ENCODE peak calls at places on chromosomes 2 and 18, in ten cellular contexts. O is IMR-90, D is left lung, K is HL-60, R is stomach, V is mammary epithelial cell, W is brain microvascular endothelial cell, F is tibial nerve, A is substantia nigra, S is mesenchymal stem cell. P is an unnamed sample.

GRCh38 chr2:211982162-211982561 is 556.4 kb downstream of the ERBB4 start:
- DNase-seq in K (no peak), A (no peak), R (no peak), F (no peak), W (no peak), V (no peak), O (peak), D (no peak), S (peak), P (no peak)

GRCh38 chr2:240584486-240585031 is 2.0 kb upstream of the CAPN10 start:
- DNase-seq in F (no peak), A (no peak), S (peak), O (no peak), W (peak), R (no peak), V (peak), D (no peak), K (peak), P (no peak)

GRCh38 chr18:77147418-77147852 is 14.9 kb upstream of the MBP start:
- DNase-seq in F (no peak), V (no peak), O (peak), S (peak), W (no peak), R (no peak), A (no peak), D (peak), K (peak), P (no peak)

GRCh38 chr18:9417081-9417841 is 58.1 kb upstream of the RALBP1 start:
- DNase-seq in W (peak), V (peak), S (peak), O (peak), K (no peak), D (no peak), R (peak), A (no peak), F (no peak), P (no peak)

GRCh38 chr2:200482194-200482593 is 27.7 kb downstream of the KCTD18 start:
- DNase-seq in A (no peak), O (no peak), D (no peak), W (no peak), F (no peak), K (no peak), S (no peak), V (no peak), R (no peak), P (no peak)

GRCh38 chr2:71880846-71881610 is 266.6 kb downstream of the CYP26B1 start:
- DNase-seq in D (no peak), O (peak), K (no peak), F (peak), W (peak), A (no peak), S (peak), V (peak), R (no peak), P (no peak)

GRCh38 chr2:241036397-241036963 is 38.1 kb downstream of the SNED1 start:
- DNase-seq in K (no peak), R (peak), F (no peak), A (no peak), S (peak), W (no peak), O (no peak), V (peak), D (peak), P (no peak)

GRCh38 chr2:240431276-240431662 is 4.2 kb upstream of the GPC1 start:
- DNase-seq in A (no peak), O (no peak), D (peak), K (no peak), V (no peak), S (no peak), F (no peak), W (no peak), R (peak), P (no peak)

GRCh38 chr2:42359894-42360483 is 1.0 kb downstream of the COX7A2L start:
- DNase-seq in S (peak), K (peak), D (no peak), A (no peak), F (no peak), R (no peak), O (peak), W (no peak), V (peak), P (no peak)

GRCh38 chr2:217849576-217849975 is 153.2 kb downstream of the TNS1 start:
- DNase-seq in S (no peak), F (no peak), W (no peak), A (no peak), K (no peak), D (no peak), V (no peak), R (no peak), O (no peak), P (no peak)

GRCh38 chr2:55856936-55857335 is 66.6 kb downstream of the EFEMP1 start:
- DNase-seq in S (no peak), W (no peak), A (no peak), R (no peak), D (no peak), O (peak), F (no peak), K (no peak), V (peak), P (peak)

GRCh38 chr2:121034551-121034950 is 250.5 kb downstream of the TFCP2L1 start:
- DNase-seq in S (no peak), R (no peak), O (no peak), W (no peak), D (no peak), V (no peak), A (no peak), F (no peak), K (no peak), P (no peak)

GRCh38 chr2:49914281-49914680 is 760.0 kb upstream of the FSHR start:
- DNase-seq in S (peak), O (no peak), F (no peak), K (no peak), W (no peak), R (no peak), A (no peak), V (peak), D (no peak), P (peak)

GRCh38 chr2:232139171-232139594 is 177.7 kb downstream of the DIS3L2 start:
- DNase-seq in R (no peak), W (no peak), F (no peak), A (no peak), K (no peak), O (no peak), D (no peak), V (no peak), S (no peak), P (no peak)

GRCh38 chr2:97662386-97662894 is 1.4 kb downstream of the ACTR1B start:
- DNase-seq in R (no peak), O (no peak), F (no peak), A (no peak), V (no peak), K (no peak), S (no peak), W (no peak), D (no peak), P (no peak)

GRCh38 chr18:67468038-67468437 is 48.5 kb downstream of the DSEL start:
- DNase-seq in S (no peak), F (no peak), R (no peak), K (no peak), O (no peak), V (no peak), W (no peak), D (no peak), A (no peak), P (no peak)

GRCh38 chr18:46073474-46074331 is 1.6 kb upstream of the PSTPIP2 start:
- DNase-seq in K (no peak), D (no peak), O (peak), S (peak), A (no peak), R (peak), F (peak), W (peak), V (peak), P (no peak)

GRCh38 chr2:75614062-75614710 is 32.4 kb upstream of the MRPL19 start:
- DNase-seq in V (peak), S (no peak), F (no peak), W (no peak), K (no peak), O (no peak), R (no peak), D (no peak), A (no peak), P (no peak)

GRCh38 chr2:134260726-134261125 is 6.9 kb downstream of the MGAT5 start:
- DNase-seq in O (peak), R (no peak), F (peak), S (peak), D (no peak), V (peak), A (no peak), W (peak), K (no peak), P (no peak)

GRCh38 chr2:177667626-177668025 is 275.1 kb downstream of the AGPS start:
- DNase-seq in F (no peak), D (no peak), O (peak), S (peak), K (no peak), R (no peak), V (peak), W (peak), A (no peak), P (no peak)

GRCh38 chr2:127607399-127607908 is 38.5 kb upstream of the GPR17 start:
- DNase-seq in K (no peak), F (no peak), R (peak), S (no peak), O (no peak), D (no peak), V (no peak), W (no peak), A (no peak), P (no peak)

GRCh38 chr2:160454070-160454797 is 39.4 kb downstream of the RBMS1 start:
- DNase-seq in S (no peak), O (no peak), K (no peak), W (no peak), F (no peak), A (no peak), V (no peak), D (no peak), R (no peak), P (no peak)

GRCh38 chr2:203650860-203651613 is 55.4 kb upstream of the CD28 start:
- DNase-seq in R (peak), A (no peak), O (peak), F (peak), K (peak), V (peak), S (peak), D (no peak), W (peak), P (no peak)

GRCh38 chr2:196169521-196169920 is 1.9 kb downstream of the STK17B start:
- DNase-seq in D (no peak), W (no peak), S (peak), F (no peak), O (no peak), V (no peak), K (no peak), A (no peak), R (no peak), P (no peak)

DNA sequence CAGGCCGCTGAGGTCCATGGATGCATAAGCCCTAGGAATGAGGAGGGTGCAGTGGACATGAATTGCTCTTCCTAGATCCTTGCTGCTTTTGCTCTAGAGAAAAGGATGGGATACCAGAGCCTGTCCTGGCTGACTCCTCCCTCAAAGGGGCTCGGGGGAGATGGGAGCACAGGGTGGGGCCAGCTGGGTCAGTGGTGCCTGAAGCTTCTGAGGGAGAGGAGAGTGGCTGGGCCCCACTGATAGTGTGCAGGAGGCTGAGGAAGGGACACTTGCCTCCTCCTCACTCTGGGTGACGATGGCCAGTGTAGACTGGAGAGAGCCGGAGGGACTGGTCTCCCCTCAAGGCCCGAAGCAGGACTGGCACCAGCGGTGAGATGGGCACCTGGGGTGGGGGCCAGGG is at the start of gene NT5DC4:
- DNase-seq in W (no peak), K (no peak), F (no peak), R (no peak), V (no peak), O (no peak), A (no peak), D (no peak), S (no peak), P (no peak)
- H3K27ac ChIP-seq in W (no peak), K (no peak), F (no peak), R (no peak), V (no peak), O (no peak), A (no peak), D (no peak), S (no peak), P (no peak)

DNA sequence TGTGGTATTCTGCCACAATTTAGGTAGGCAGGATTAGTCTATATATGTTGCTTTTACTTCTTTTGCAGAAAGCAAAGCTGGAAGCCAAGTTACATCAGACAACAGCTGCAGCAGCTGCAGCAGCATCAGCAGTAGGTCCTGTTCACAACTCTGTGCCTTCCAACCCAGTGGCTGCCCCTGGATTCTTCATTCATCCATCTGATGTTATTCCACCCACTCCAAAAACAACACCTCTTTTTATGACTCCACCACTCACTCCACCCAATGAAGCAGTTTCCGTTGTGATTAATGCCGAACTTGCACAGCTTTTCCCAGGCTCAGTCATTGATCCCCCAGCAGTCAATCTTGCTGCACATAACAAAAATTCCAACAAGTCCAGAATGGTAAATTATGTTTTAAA is 107.6 kb downstream of the BIRC6 start:
- DNase-seq in W (peak), K (no peak), A (no peak), S (no peak), R (no peak), V (no peak), O (peak), D (no peak), F (no peak), P (no peak)
- H3K27ac ChIP-seq in W (peak), K (no peak), A (no peak), S (no peak), R (no peak), V (no peak), O (no peak), D (no peak), F (no peak), P (no peak)

GRCh38 chr18:48834421-48835011 is 116.2 kb downstream of the SMAD7 start:
- DNase-seq in D (peak), K (peak), S (peak), R (peak), W (peak), A (no peak), V (peak), O (peak), F (peak), P (peak)
- H3K27ac ChIP-seq in D (peak), K (no peak), S (peak), R (peak), W (peak), A (no peak), V (peak), O (peak), F (no peak), P (peak)

GRCh38 chr18:63177259-63177658 is 142.3 kb downstream of the BCL2 start:
- DNase-seq in O (no peak), V (no peak), D (no peak), W (no peak), K (no peak), F (no peak), S (no peak), R (no peak), A (no peak), P (no peak)

GRCh38 chr18:63180333-63180732 is 139.2 kb downstream of the BCL2 start:
- DNase-seq in W (no peak), A (no peak), V (no peak), K (no peak), D (no peak), F (no peak), R (no peak), S (no peak), O (no peak), P (no peak)

GRCh38 chr18:63177822-63178525 is 141.6 kb downstream of the BCL2 start:
- DNase-seq in S (no peak), O (no peak), A (no peak), V (no peak), W (no peak), F (no peak), R (no peak), D (no peak), K (no peak), P (no peak)

GRCh38 chr18:63179422-63179821 is 140.1 kb downstream of the BCL2 start:
- DNase-seq in K (no peak), V (no peak), D (no peak), W (no peak), A (no peak), O (no peak), F (no peak), S (no peak), R (no peak), P (no peak)

DNA sequence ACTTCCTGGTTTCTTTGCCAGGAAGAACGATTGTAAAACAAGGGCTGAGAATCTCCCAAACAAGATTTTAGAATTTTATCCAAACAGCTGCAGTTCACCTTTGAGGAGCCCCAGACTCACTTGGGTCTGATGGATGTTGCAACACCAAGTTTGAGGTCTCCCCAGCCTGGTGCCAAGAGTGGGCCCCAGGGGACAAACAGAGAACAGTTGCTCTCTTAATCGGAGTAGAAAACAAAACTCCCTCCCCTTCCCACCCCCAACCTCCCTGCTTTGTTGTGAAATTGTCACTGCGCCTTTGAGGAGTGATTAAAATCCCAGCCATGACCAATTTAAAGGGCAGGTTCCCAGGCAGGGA is 141.1 kb downstream of the BCL2 start:
- DNase-seq in F (peak), A (no peak), K (peak), S (no peak), D (no peak), O (no peak), R (no peak), V (no peak), W (no peak), P (no peak)
- H3K27ac ChIP-seq in F (peak), A (no peak), K (no peak), S (no peak), D (no peak), O (no peak), R (no peak), V (no peak), W (no peak), P (no peak)

GRCh38 chr18:24731158-24731557 is 270.7 kb downstream of the HRH4 start:
- DNase-seq in V (peak), O (no peak), W (no peak), S (no peak), K (no peak), F (no peak), D (no peak), A (no peak), R (no peak), P (no peak)
- H3K27ac ChIP-seq in V (peak), O (no peak), W (no peak), S (no peak), K (no peak), F (no peak), D (no peak), A (no peak), R (no peak), P (peak)